ENCODE peak calls at places on chromosomes 1 and 21, in ten cellular contexts. One of them, this sample, is unnamed.
A peak's percentile ranks its signal among the peaks of the same experiment; 100 is the strongest.

GRCh38 chr1:63877816-63878215 is 104.0 kb downstream of the ROR1 start:
- DNase-seq in nucleus accumbens: no peak
- DNase-seq in activated T-helper 1 cell treated with anti-CD3 and anti-CD28 coated beads, Interleukin-2, amount 50 U/mL, for 16 hours: no peak
- DNase-seq in psoas muscle: no peak
- DNase-seq in stomach: no peak
- DNase-seq in stimulated activated CD8-positive, alpha-beta memory T cell treated with anti-CD3 and anti-CD28 coated beads, Interleukin-7, amount 100 ng/mL, for 1 hour: no peak
- DNase-seq in HuH-7.5: no peak
- DNase-seq in GM23248: peak; percentile 77
- DNase-seq in activated CD8-positive, alpha-beta memory T cell treated with anti-CD3 and anti-CD28 coated beads, Interleukin-2, amount 50 U/mL, for 48 hours: no peak
- DNase-seq in H4: peak; percentile 81
- DNase-seq in this sample: no peak

GRCh38 chr1:227894306-227894721 is 53.4 kb downstream of the WNT9A start:
- DNase-seq in nucleus accumbens: no peak
- DNase-seq in activated T-helper 1 cell treated with anti-CD3 and anti-CD28 coated beads, Interleukin-2, amount 50 U/mL, for 16 hours: no peak
- DNase-seq in psoas muscle: peak; percentile 7
- DNase-seq in stomach: peak; percentile 18
- DNase-seq in stimulated activated CD8-positive, alpha-beta memory T cell treated with anti-CD3 and anti-CD28 coated beads, Interleukin-7, amount 100 ng/mL, for 1 hour: no peak
- DNase-seq in HuH-7.5: no peak
- DNase-seq in GM23248: no peak
- DNase-seq in activated CD8-positive, alpha-beta memory T cell treated with anti-CD3 and anti-CD28 coated beads, Interleukin-2, amount 50 U/mL, for 48 hours: peak; percentile 41
- DNase-seq in H4: no peak
- DNase-seq in this sample: peak; percentile 3

GRCh38 chr21:37198989-37199924 is 67.9 kb downstream of the VPS26C start:
- DNase-seq in nucleus accumbens: no peak
- DNase-seq in activated T-helper 1 cell treated with anti-CD3 and anti-CD28 coated beads, Interleukin-2, amount 50 U/mL, for 16 hours: no peak
- DNase-seq in psoas muscle: no peak
- DNase-seq in stomach: no peak
- DNase-seq in stimulated activated CD8-positive, alpha-beta memory T cell treated with anti-CD3 and anti-CD28 coated beads, Interleukin-7, amount 100 ng/mL, for 1 hour: no peak
- DNase-seq in HuH-7.5: no peak
- DNase-seq in GM23248: peak; percentile 41
- DNase-seq in activated CD8-positive, alpha-beta memory T cell treated with anti-CD3 and anti-CD28 coated beads, Interleukin-2, amount 50 U/mL, for 48 hours: no peak
- DNase-seq in H4: no peak
- DNase-seq in this sample: no peak

GRCh38 chr1:205610781-205611473 is 20.9 kb downstream of the ELK4 start:
- DNase-seq in nucleus accumbens: no peak
- DNase-seq in activated T-helper 1 cell treated with anti-CD3 and anti-CD28 coated beads, Interleukin-2, amount 50 U/mL, for 16 hours: no peak
- DNase-seq in psoas muscle: no peak
- DNase-seq in stomach: no peak
- DNase-seq in stimulated activated CD8-positive, alpha-beta memory T cell treated with anti-CD3 and anti-CD28 coated beads, Interleukin-7, amount 100 ng/mL, for 1 hour: no peak
- DNase-seq in HuH-7.5: no peak
- DNase-seq in GM23248: no peak
- DNase-seq in activated CD8-positive, alpha-beta memory T cell treated with anti-CD3 and anti-CD28 coated beads, Interleukin-2, amount 50 U/mL, for 48 hours: no peak
- DNase-seq in H4: no peak
- DNase-seq in this sample: no peak

GRCh38 chr1:223652436-223652901 is 13.0 kb downstream of the CAPN8 start:
- DNase-seq in nucleus accumbens: no peak
- DNase-seq in activated T-helper 1 cell treated with anti-CD3 and anti-CD28 coated beads, Interleukin-2, amount 50 U/mL, for 16 hours: no peak
- DNase-seq in psoas muscle: no peak
- DNase-seq in stomach: no peak
- DNase-seq in stimulated activated CD8-positive, alpha-beta memory T cell treated with anti-CD3 and anti-CD28 coated beads, Interleukin-7, amount 100 ng/mL, for 1 hour: no peak
- DNase-seq in HuH-7.5: no peak
- DNase-seq in GM23248: peak; percentile 10
- DNase-seq in activated CD8-positive, alpha-beta memory T cell treated with anti-CD3 and anti-CD28 coated beads, Interleukin-2, amount 50 U/mL, for 48 hours: no peak
- DNase-seq in H4: no peak
- DNase-seq in this sample: no peak

GRCh38 chr1:226125831-226126230 is 60.7 kb downstream of the ACBD3 start:
- DNase-seq in nucleus accumbens: no peak
- DNase-seq in activated T-helper 1 cell treated with anti-CD3 and anti-CD28 coated beads, Interleukin-2, amount 50 U/mL, for 16 hours: no peak
- DNase-seq in psoas muscle: no peak
- DNase-seq in stomach: no peak
- DNase-seq in stimulated activated CD8-positive, alpha-beta memory T cell treated with anti-CD3 and anti-CD28 coated beads, Interleukin-7, amount 100 ng/mL, for 1 hour: no peak
- DNase-seq in HuH-7.5: no peak
- DNase-seq in GM23248: no peak
- DNase-seq in activated CD8-positive, alpha-beta memory T cell treated with anti-CD3 and anti-CD28 coated beads, Interleukin-2, amount 50 U/mL, for 48 hours: no peak
- DNase-seq in H4: no peak
- DNase-seq in this sample: no peak

GRCh38 chr1:116889417-116889816 is 20.3 kb upstream of the PTGFRN start:
- DNase-seq in nucleus accumbens: no peak
- DNase-seq in activated T-helper 1 cell treated with anti-CD3 and anti-CD28 coated beads, Interleukin-2, amount 50 U/mL, for 16 hours: no peak
- DNase-seq in psoas muscle: peak; percentile 29
- DNase-seq in stomach: no peak
- DNase-seq in stimulated activated CD8-positive, alpha-beta memory T cell treated with anti-CD3 and anti-CD28 coated beads, Interleukin-7, amount 100 ng/mL, for 1 hour: no peak
- DNase-seq in HuH-7.5: no peak
- DNase-seq in GM23248: no peak
- DNase-seq in activated CD8-positive, alpha-beta memory T cell treated with anti-CD3 and anti-CD28 coated beads, Interleukin-2, amount 50 U/mL, for 48 hours: no peak
- DNase-seq in H4: no peak
- DNase-seq in this sample: no peak

GRCh38 chr1:201537966-201538617 is 835 bp upstream of the NAV1 start:
- DNase-seq in nucleus accumbens: no peak
- DNase-seq in activated T-helper 1 cell treated with anti-CD3 and anti-CD28 coated beads, Interleukin-2, amount 50 U/mL, for 16 hours: no peak
- DNase-seq in psoas muscle: no peak
- DNase-seq in stomach: no peak
- DNase-seq in stimulated activated CD8-positive, alpha-beta memory T cell treated with anti-CD3 and anti-CD28 coated beads, Interleukin-7, amount 100 ng/mL, for 1 hour: no peak
- DNase-seq in HuH-7.5: no peak
- DNase-seq in GM23248: peak; percentile 49
- DNase-seq in activated CD8-positive, alpha-beta memory T cell treated with anti-CD3 and anti-CD28 coated beads, Interleukin-2, amount 50 U/mL, for 48 hours: no peak
- DNase-seq in H4: peak; percentile 54
- DNase-seq in this sample: no peak

GRCh38 chr1:156599811-156600210 is 1.5 kb downstream of the GPATCH4 start:
- DNase-seq in nucleus accumbens: no peak
- DNase-seq in activated T-helper 1 cell treated with anti-CD3 and anti-CD28 coated beads, Interleukin-2, amount 50 U/mL, for 16 hours: no peak
- DNase-seq in psoas muscle: no peak
- DNase-seq in stomach: no peak
- DNase-seq in stimulated activated CD8-positive, alpha-beta memory T cell treated with anti-CD3 and anti-CD28 coated beads, Interleukin-7, amount 100 ng/mL, for 1 hour: no peak
- DNase-seq in HuH-7.5: no peak
- DNase-seq in GM23248: peak; percentile 45
- DNase-seq in activated CD8-positive, alpha-beta memory T cell treated with anti-CD3 and anti-CD28 coated beads, Interleukin-2, amount 50 U/mL, for 48 hours: no peak
- DNase-seq in H4: no peak
- DNase-seq in this sample: no peak

GRCh38 chr1:94543893-94544635 is 2.5 kb upstream of the F3 start:
- DNase-seq in nucleus accumbens: no peak
- DNase-seq in activated T-helper 1 cell treated with anti-CD3 and anti-CD28 coated beads, Interleukin-2, amount 50 U/mL, for 16 hours: no peak
- DNase-seq in psoas muscle: no peak
- DNase-seq in stomach: no peak
- DNase-seq in stimulated activated CD8-positive, alpha-beta memory T cell treated with anti-CD3 and anti-CD28 coated beads, Interleukin-7, amount 100 ng/mL, for 1 hour: no peak
- DNase-seq in HuH-7.5: no peak
- DNase-seq in GM23248: peak; percentile 84
- DNase-seq in activated CD8-positive, alpha-beta memory T cell treated with anti-CD3 and anti-CD28 coated beads, Interleukin-2, amount 50 U/mL, for 48 hours: no peak
- DNase-seq in H4: no peak
- DNase-seq in this sample: no peak

GRCh38 chr1:218304281-218305039 is 19.4 kb downstream of the RRP15 start:
- DNase-seq in nucleus accumbens: no peak
- DNase-seq in activated T-helper 1 cell treated with anti-CD3 and anti-CD28 coated beads, Interleukin-2, amount 50 U/mL, for 16 hours: no peak
- DNase-seq in psoas muscle: peak; percentile 28
- DNase-seq in stomach: no peak
- DNase-seq in stimulated activated CD8-positive, alpha-beta memory T cell treated with anti-CD3 and anti-CD28 coated beads, Interleukin-7, amount 100 ng/mL, for 1 hour: no peak
- DNase-seq in HuH-7.5: no peak
- DNase-seq in GM23248: no peak
- DNase-seq in activated CD8-positive, alpha-beta memory T cell treated with anti-CD3 and anti-CD28 coated beads, Interleukin-2, amount 50 U/mL, for 48 hours: no peak
- DNase-seq in H4: peak; percentile 52
- DNase-seq in this sample: no peak

GRCh38 chr21:44601596-44602473 is 1.4 kb downstream of the KRTAP10-7 start:
- DNase-seq in nucleus accumbens: no peak
- DNase-seq in activated T-helper 1 cell treated with anti-CD3 and anti-CD28 coated beads, Interleukin-2, amount 50 U/mL, for 16 hours: no peak
- DNase-seq in psoas muscle: no peak
- DNase-seq in stomach: no peak
- DNase-seq in stimulated activated CD8-positive, alpha-beta memory T cell treated with anti-CD3 and anti-CD28 coated beads, Interleukin-7, amount 100 ng/mL, for 1 hour: no peak
- DNase-seq in HuH-7.5: no peak
- DNase-seq in GM23248: no peak
- DNase-seq in activated CD8-positive, alpha-beta memory T cell treated with anti-CD3 and anti-CD28 coated beads, Interleukin-2, amount 50 U/mL, for 48 hours: no peak
- DNase-seq in H4: no peak
- DNase-seq in this sample: no peak

GRCh38 chr1:177948336-177948972 is 21.4 kb downstream of the SEC16B start:
- DNase-seq in nucleus accumbens: peak; percentile 15
- DNase-seq in activated T-helper 1 cell treated with anti-CD3 and anti-CD28 coated beads, Interleukin-2, amount 50 U/mL, for 16 hours: no peak
- DNase-seq in psoas muscle: peak; percentile 34
- DNase-seq in stomach: peak; percentile 66
- DNase-seq in stimulated activated CD8-positive, alpha-beta memory T cell treated with anti-CD3 and anti-CD28 coated beads, Interleukin-7, amount 100 ng/mL, for 1 hour: no peak
- DNase-seq in HuH-7.5: peak; percentile 47
- DNase-seq in GM23248: peak; percentile 82
- DNase-seq in activated CD8-positive, alpha-beta memory T cell treated with anti-CD3 and anti-CD28 coated beads, Interleukin-2, amount 50 U/mL, for 48 hours: no peak
- DNase-seq in H4: peak; percentile 51
- DNase-seq in this sample: no peak

GRCh38 chr21:38965241-38965640 is 159.5 kb downstream of the ETS2 start:
- DNase-seq in nucleus accumbens: no peak
- DNase-seq in activated T-helper 1 cell treated with anti-CD3 and anti-CD28 coated beads, Interleukin-2, amount 50 U/mL, for 16 hours: no peak
- DNase-seq in psoas muscle: no peak
- DNase-seq in stomach: no peak
- DNase-seq in stimulated activated CD8-positive, alpha-beta memory T cell treated with anti-CD3 and anti-CD28 coated beads, Interleukin-7, amount 100 ng/mL, for 1 hour: no peak
- DNase-seq in HuH-7.5: no peak
- DNase-seq in GM23248: peak; percentile 31
- DNase-seq in activated CD8-positive, alpha-beta memory T cell treated with anti-CD3 and anti-CD28 coated beads, Interleukin-2, amount 50 U/mL, for 48 hours: no peak
- DNase-seq in H4: peak; percentile 25
- DNase-seq in this sample: no peak

GRCh38 chr1:208159542-208160258 is 84.5 kb downstream of the PLXNA2 start:
- DNase-seq in nucleus accumbens: no peak
- DNase-seq in activated T-helper 1 cell treated with anti-CD3 and anti-CD28 coated beads, Interleukin-2, amount 50 U/mL, for 16 hours: no peak
- DNase-seq in psoas muscle: peak; percentile 72
- DNase-seq in stomach: peak; percentile 53
- DNase-seq in stimulated activated CD8-positive, alpha-beta memory T cell treated with anti-CD3 and anti-CD28 coated beads, Interleukin-7, amount 100 ng/mL, for 1 hour: no peak
- DNase-seq in HuH-7.5: no peak
- DNase-seq in GM23248: peak; percentile 80
- DNase-seq in activated CD8-positive, alpha-beta memory T cell treated with anti-CD3 and anti-CD28 coated beads, Interleukin-2, amount 50 U/mL, for 48 hours: no peak
- DNase-seq in H4: peak; percentile 47
- DNase-seq in this sample: no peak